ENCODE peak calls at places on chromosomes 16 and 17, in four cellular contexts. W is neuronal stem cell, C is H9, P is H1. O is an unnamed sample.

GRCh38 chr17:41428591-41429326 is 4.4 kb upstream of the KRT37 start:
- DNase-seq in W (no peak), C (no peak), P (no peak), O (no peak)

GRCh38 chr16:15682105-15682570 is 32.1 kb downstream of the NDE1 start:
- DNase-seq in W (peak; percentile 11), C (peak; percentile 55), P (no peak), O (peak; percentile 84)

GRCh38 chr17:40179923-40180659 is 2.8 kb downstream of the RAPGEFL1 start:
- DNase-seq in W (no peak), C (no peak), P (no peak), O (peak; percentile 70)

GRCh38 chr16:66605177-66605999 is 884 bp downstream of the CMTM3 start:
- DNase-seq in W (peak; percentile 54), C (peak; percentile 61), P (no peak), O (peak; percentile 34)

GRCh38 chr16:70467113-70467512 is 12.7 kb downstream of the FCSK start:
- DNase-seq in W (no peak), C (no peak), P (no peak), O (no peak)

GRCh38 chr17:13244511-13244910 is 226.7 kb upstream of the ELAC2 start:
- DNase-seq in W (no peak), C (no peak), P (no peak), O (no peak)

GRCh38 chr16:81158964-81159363 is 62.8 kb upstream of the GCSH start:
- DNase-seq in W (no peak), C (no peak), P (no peak), O (no peak)

GRCh38 chr16:21218135-21218534 is 6.8 kb upstream of the ZP2 start:
- DNase-seq in W (no peak), C (no peak), P (no peak), O (no peak)

GRCh38 chr16:10181196-10182162 is 749 bp downstream of the GRIN2A start:
- DNase-seq in W (peak; percentile 80), C (peak; percentile 89), P (peak; percentile 70), O (peak; percentile 11)

GRCh38 chr16:5328546-5328945 is 231.0 kb upstream of the EEF2KMT start:
- DNase-seq in W (no peak), C (no peak), P (no peak), O (no peak)

GRCh38 chr16:84827897-84828296 is 8.1 kb downstream of the CRISPLD2 start:
- DNase-seq in W (no peak), C (no peak), P (no peak), O (no peak)

GRCh38 chr16:84827131-84827574 is 7.4 kb downstream of the CRISPLD2 start:
- DNase-seq in W (no peak), C (no peak), P (no peak), O (peak; percentile 52)

GRCh38 chr16:84828322-84828721 is 8.5 kb downstream of the CRISPLD2 start:
- DNase-seq in W (no peak), C (no peak), P (no peak), O (no peak)

GRCh38 chr16:84830765-84831384 is 11.1 kb downstream of the CRISPLD2 start:
- DNase-seq in W (no peak), C (no peak), P (no peak), O (no peak)

DNA sequence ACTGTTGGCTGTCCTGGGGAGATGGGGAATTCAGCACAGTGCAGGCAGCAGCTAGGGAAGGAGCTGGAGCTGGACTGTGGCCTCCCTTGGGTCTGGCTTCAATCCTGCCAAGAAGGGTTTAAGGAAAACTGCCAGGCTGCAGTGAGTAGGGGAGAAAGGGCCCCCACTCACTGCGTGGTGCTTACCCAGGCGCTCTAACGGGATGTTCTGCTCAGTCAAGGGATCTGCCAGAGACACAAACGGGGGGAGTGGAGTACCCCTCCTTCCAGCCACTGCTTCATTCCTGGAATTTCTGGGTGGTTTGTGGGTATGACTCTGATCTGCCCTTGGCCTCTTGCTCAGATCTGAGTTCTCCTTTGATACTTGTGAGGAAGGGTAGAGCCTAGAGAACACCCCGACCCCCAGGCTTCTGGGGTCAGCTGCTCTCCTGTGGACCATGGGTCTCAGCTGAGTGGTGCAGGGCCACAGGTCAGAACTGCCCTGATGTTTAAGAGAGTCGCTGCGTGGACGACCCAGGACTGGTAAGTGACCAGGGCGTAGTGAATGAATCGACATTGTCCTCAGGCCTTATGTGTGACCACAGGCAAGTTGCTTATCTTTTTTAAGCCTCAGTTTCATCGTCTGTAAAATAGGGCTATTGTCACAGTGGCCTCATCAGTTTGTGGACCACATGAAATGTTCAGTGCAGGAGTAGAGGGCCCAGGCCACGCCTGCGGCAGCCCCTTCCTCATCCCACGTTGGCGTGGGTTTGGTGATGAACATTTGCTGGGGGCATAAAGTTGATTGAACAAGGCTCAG is 9.6 kb downstream of the CRISPLD2 start:
- DNase-seq in W (no peak), C (no peak), P (no peak), O (peak; percentile 93)
- H3K14ac ChIP-seq in W (peak overlapping the region; percentile 98), C (no peak overlapping the region), P (no peak overlapping the region), O (peak overlapping the region; percentile 87)

DNA sequence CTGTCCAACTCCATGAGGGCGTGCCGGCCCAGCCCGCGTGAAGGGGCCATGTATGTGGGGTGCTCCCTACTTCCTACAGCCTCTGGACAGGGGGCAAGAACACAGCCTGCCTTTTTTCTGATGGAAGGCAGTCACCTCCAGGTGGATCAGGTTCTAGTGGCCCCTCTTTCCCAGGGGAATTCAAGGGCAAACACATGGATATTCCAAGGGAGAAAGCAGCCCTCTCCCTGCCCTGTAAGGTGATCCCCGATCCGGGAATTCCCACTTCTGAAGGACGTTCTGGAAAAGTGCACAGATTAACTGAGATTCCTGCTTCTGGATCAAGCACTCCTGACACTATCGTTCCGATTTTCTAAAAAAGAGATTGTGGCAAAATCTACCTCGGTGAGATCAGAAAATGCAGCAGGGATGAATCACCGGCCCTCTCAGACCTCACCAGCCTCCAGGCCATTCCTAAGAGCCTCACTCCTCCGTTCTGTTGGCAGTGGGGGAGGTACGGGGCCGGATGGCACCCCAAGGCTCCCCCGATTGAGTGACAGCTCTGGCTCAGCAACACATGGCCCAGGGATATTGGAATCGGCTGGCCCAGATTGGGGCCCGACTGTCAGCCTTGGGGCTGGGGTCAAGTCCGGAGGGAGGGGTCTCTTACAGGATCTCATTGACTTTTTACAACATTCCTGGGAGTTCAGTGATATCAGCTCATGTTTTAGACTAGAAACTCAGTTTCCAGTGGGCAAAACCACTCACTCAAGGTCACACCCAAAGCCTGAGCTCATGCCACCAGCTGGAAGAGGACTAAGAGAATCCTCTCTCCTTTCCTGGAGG is 12.3 kb downstream of the STX1B start:
- DNase-seq in W (no peak), C (no peak), P (no peak), O (peak; percentile 84)
- H3K79me1 ChIP-seq in W (no peaks in the 10 kb centered on the region), C (no peaks in the 10 kb centered on the region), P (peaks cover 4% of the 10 kb centered on the region), O (no peaks in the 10 kb centered on the region)

DNA sequence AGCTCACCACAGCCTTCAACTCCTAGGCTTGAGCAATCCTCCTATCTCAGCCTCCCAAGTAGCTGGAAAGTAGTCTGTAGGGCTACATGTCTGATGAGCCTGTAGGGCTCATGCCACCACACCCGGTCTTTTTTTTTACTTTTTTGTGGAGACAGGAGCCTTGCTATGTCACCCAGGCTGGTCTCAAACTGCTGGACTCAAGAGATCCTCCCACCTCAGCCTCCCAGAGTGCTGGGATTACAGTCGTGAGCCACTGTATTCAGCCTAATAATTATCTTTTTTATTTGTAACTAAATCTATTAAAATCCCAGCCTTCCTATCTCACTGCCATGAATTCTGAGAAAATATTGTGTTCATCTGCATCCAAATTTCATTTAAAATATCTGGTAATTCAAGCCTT is 15.1 kb downstream of the BRIP1 start:
- DNase-seq in W (no peak), C (no peak), P (no peak), O (no peak)
- H3K14ac ChIP-seq in W (no peak overlapping the region), C (no peak overlapping the region), P (no peak overlapping the region), O (no peak overlapping the region)

GRCh38 chr17:79667746-79668145 is 56.9 kb upstream of the RBFOX3 start:
- DNase-seq in W (no peak), C (peak; percentile 18), P (no peak), O (no peak)
- H3K79me1 ChIP-seq in W (no peaks in the 10 kb centered on the region), C (no peaks in the 10 kb centered on the region), P (no peaks in the 10 kb centered on the region), O (no peaks in the 10 kb centered on the region)

GRCh38 chr17:69239611-69240010 is 11.0 kb upstream of the ABCA10 start:
- DNase-seq in W (no peak), C (no peak), P (no peak), O (no peak)
- H3K14ac ChIP-seq in W (no peak overlapping the region), C (no peak overlapping the region), P (no peak overlapping the region), O (no peak overlapping the region)

GRCh38 chr17:2397247-2398171 is 3.4 kb downstream of the MNT start:
- DNase-seq in W (no peak), C (peak; percentile 40), P (no peak), O (no peak)
- H3K79me1 ChIP-seq in W (peaks cover 14% of the 10 kb centered on the region), C (no peaks in the 10 kb centered on the region), P (peaks cover 24% of the 10 kb centered on the region), O (peaks cover 14% of the 10 kb centered on the region)